ENCODE peak calls at places on chromosomes 4 and X, in four cellular contexts. D is activated naive CD4-positive, alpha-beta T cell treated with anti-CD3 and anti-CD28 coated beads for 36 hours; L is nephron progenitor cell; I is ELF-1. C is an unnamed sample.

GRCh38 chrX:69128573-69128972 is 36.7 kb downstream of the PJA1 start:
- DNase-seq in D (no peak), I (peak; percentile 79), L (peak; percentile 70), C (peak; percentile 34)

GRCh38 chr4:159108124-159108523 is 5.2 kb downstream of the RAPGEF2 start:
- DNase-seq in L (no peak), I (no peak), D (no peak), C (no peak)

GRCh38 chr4:166594326-166594946 is 639.9 kb downstream of the SPOCK3 start:
- DNase-seq in D (peak; percentile 5), I (peak; percentile 53), L (peak; percentile 40), C (peak; percentile 23)

GRCh38 chr4:147571021-147571770 is 46.0 kb upstream of the TMEM184C start:
- DNase-seq in D (no peak), I (no peak), L (no peak), C (no peak)

GRCh38 chr4:98516441-98517323 is 141.7 kb downstream of the TSPAN5 start:
- DNase-seq in L (no peak), I (no peak), D (no peak), C (no peak)

GRCh38 chr4:136277741-136278140 is 1254.6 kb downstream of the PCDH18 start:
- DNase-seq in L (no peak), I (no peak), D (no peak), C (no peak)

GRCh38 chr4:152202415-152202814 is 333.5 kb downstream of the FBXW7 start:
- DNase-seq in L (no peak), I (no peak), D (no peak), C (no peak)

GRCh38 chr4:4406455-4407298 is 19.8 kb downstream of the NSG1 start:
- DNase-seq in I (peak; percentile 64), L (no peak), D (no peak), C (no peak)

GRCh38 chr4:85737254-85737653 is 262.3 kb downstream of the ARHGAP24 start:
- DNase-seq in I (no peak), L (no peak), D (no peak), C (no peak)

GRCh38 chr4:23023666-23024065 is 330.9 kb downstream of the GBA3 start:
- DNase-seq in L (no peak), D (no peak), I (no peak), C (no peak)

C was measured in neural crest cell.